ENCODE peak calls at places on chromosomes 13 and 19, in four cellular contexts. H is nucleus accumbens, B is Calu3, G is substantia nigra. M is an unnamed sample.

GRCh38 chr13:73521291-73521626 is 462.5 kb downstream of the KLF5 start:
- DNase-seq in H (no peak), B (no peak), G (no peak), M (no peak)

GRCh38 chr19:391726-392374 is 17.1 kb downstream of the C2CD4C start:
- DNase-seq in H (no peak), B (no peak), G (no peak), M (no peak)

GRCh38 chr13:111469916-111470506 is 149.6 kb downstream of the TEX29 start:
- DNase-seq in H (no peak), B (no peak), G (no peak), M (no peak)

GRCh38 chr19:13768510-13768909 is 4.2 kb downstream of the MRI1 start:
- DNase-seq in H (no peak), B (no peak), G (no peak), M (no peak)

GRCh38 chr19:1027953-1028902 is 1.8 kb downstream of the CNN2 start:
- DNase-seq in H (no peak), B (peak; percentile 59), G (no peak), M (no peak)

GRCh38 chr19:56964526-56964925 is 124.0 kb upstream of the PEG3 start:
- DNase-seq in H (no peak), B (no peak), G (no peak), M (no peak)

GRCh38 chr19:18203408-18203862 is 407 bp downstream of the RAB3A start:
- DNase-seq in H (peak; percentile 65), B (no peak), G (peak; percentile 58), M (peak; percentile 70)

GRCh38 chr13:106961219-106961618 is 393.3 kb upstream of the ARGLU1 start:
- DNase-seq in H (no peak), B (no peak), G (no peak), M (no peak)

GRCh38 chr19:32718286-32718685 is 1.3 kb upstream of the TDRD12 start:
- DNase-seq in H (no peak), B (no peak), G (no peak), M (peak; percentile 7)

GRCh38 chr19:6278051-6278450 is 1.7 kb downstream of the MLLT1 start:
- DNase-seq in H (no peak), B (no peak), G (no peak), M (no peak)

GRCh38 chr19:42113641-42114348 is 18.5 kb downstream of the POU2F2 start:
- DNase-seq in H (no peak), B (peak; percentile 65), G (no peak), M (no peak)

GRCh38 chr19:32662186-32662585 is 12.8 kb downstream of the ANKRD27 start:
- DNase-seq in H (no peak), B (no peak), G (no peak), M (no peak)

GRCh38 chr19:39544201-39544903 is 4.4 kb upstream of the EID2 start:
- DNase-seq in H (no peak), B (no peak), G (no peak), M (no peak)

GRCh38 chr13:112722433-112723250 is 32.8 kb downstream of the ATP11A start:
- DNase-seq in H (no peak), B (peak; percentile 62), G (no peak), M (no peak)

GRCh38 chr19:47819841-47820244 is 1.9 kb upstream of the CRX start:
- DNase-seq in H (no peak), B (no peak), G (no peak), M (no peak)

GRCh38 chr13:46715363-46715762 is 81.6 kb downstream of the ESD start:
- DNase-seq in H (no peak), B (no peak), G (no peak), M (no peak)

GRCh38 chr19:38993271-38993670 is 17.7 kb upstream of the FBXO17 start:
- DNase-seq in H (no peak), B (no peak), G (no peak), M (no peak)

GRCh38 chr19:48319647-48320537 is 5.5 kb upstream of the EMP3 start:
- DNase-seq in H (peak; percentile 68), B (peak; percentile 94), G (peak; percentile 72), M (peak; percentile 59)

GRCh38 chr19:29771708-29772415 is 39.9 kb upstream of the CCNE1 start:
- DNase-seq in H (peak; percentile 13), B (peak; percentile 79), G (no peak), M (peak; percentile 35)

GRCh38 chr13:51453308-51453958 is 597 bp upstream of the INTS6 start:
- DNase-seq in H (peak; percentile 63), B (peak; percentile 70), G (peak; percentile 85), M (peak; percentile 85)

GRCh38 chr13:21486322-21486721 is 27.2 kb upstream of the ZDHHC20 start:
- DNase-seq in H (no peak), B (no peak), G (no peak), M (no peak)

GRCh38 chr13:51230473-51231105 is 8.4 kb downstream of the FAM124A start:
- DNase-seq in H (peak; percentile 24), B (no peak), G (no peak), M (peak; percentile 70)